ENCODE peak calls at places on chromosomes 5 and 9, in eight cellular contexts. V is body of pancreas, E is NB4, S is uterus, O is upper lobe of left lung, Q is lower leg skin, P is K562, I is tibial nerve. M is an unnamed sample.

GRCh38 chr9:135300346-135301141 is 179.0 kb upstream of the PPP1R26 start:
- DNase-seq in V (no peak), E (no peak), S (no peak), O (peak), Q (peak), P (no peak), I (no peak), M (no peak)

GRCh38 chr9:99825158-99826046 is 3.7 kb downstream of the NR4A3 start:
- DNase-seq in V (no peak), E (peak), S (no peak), O (no peak), Q (no peak), P (no peak), I (no peak), M (no peak)

GRCh38 chr5:43400082-43400481 is 12.1 kb downstream of the CCL28 start:
- DNase-seq in V (no peak), E (no peak), S (no peak), O (no peak), Q (no peak), P (no peak), I (no peak), M (no peak)

GRCh38 chr5:27472875-27473274 is 434.5 kb upstream of the CDH9 start:
- DNase-seq in V (no peak), E (no peak), S (no peak), O (no peak), Q (no peak), P (peak), I (no peak), M (no peak)

GRCh38 chr9:811101-811531 is 30.4 kb upstream of the DMRT1 start:
- DNase-seq in V (no peak), E (no peak), S (no peak), O (peak), Q (no peak), P (no peak), I (no peak), M (no peak)

GRCh38 chr9:95570646-95571045 is 53.9 kb upstream of the PTCH1 start:
- DNase-seq in V (no peak), E (peak), S (no peak), O (no peak), Q (no peak), P (no peak), I (no peak), M (no peak)

GRCh38 chr5:137498736-137499505 is at the start of gene SPOCK1:
- DNase-seq in V (peak), E (peak), S (peak), O (peak), Q (peak), P (peak), I (peak), M (no peak)

GRCh38 chr5:53552561-53552960 is 7.9 kb upstream of the NDUFS4 start:
- DNase-seq in V (no peak), E (no peak), S (no peak), O (no peak), Q (no peak), P (peak), I (no peak), M (no peak)

GRCh38 chr9:123696476-123696875 is 233.4 kb downstream of the DENND1A start:
- DNase-seq in V (no peak), E (no peak), S (no peak), O (no peak), Q (no peak), P (no peak), I (no peak), M (no peak)

GRCh38 chr5:122701640-122702523 is 73.0 kb upstream of the SNX2 start:
- DNase-seq in V (no peak), E (peak), S (no peak), O (no peak), Q (no peak), P (no peak), I (no peak), M (peak)

GRCh38 chr9:98191615-98192502 is 578 bp downstream of the CORO2A start:
- DNase-seq in V (peak), E (peak), S (no peak), O (peak), Q (no peak), P (peak), I (no peak), M (peak)

GRCh38 chr5:160656961-160657570 is 194.9 kb downstream of the ATP10B start:
- DNase-seq in V (no peak), E (no peak), S (no peak), O (no peak), Q (no peak), P (no peak), I (no peak), M (no peak)

GRCh38 chr5:960551-960950 is 48.1 kb upstream of the NKD2 start:
- DNase-seq in V (no peak), E (peak), S (no peak), O (no peak), Q (no peak), P (no peak), I (no peak), M (no peak)

GRCh38 chr9:135501261-135502167 is 1.0 kb downstream of the MRPS2 start:
- DNase-seq in V (no peak), E (peak), S (no peak), O (no peak), Q (no peak), P (peak), I (no peak), M (no peak)

DNA sequence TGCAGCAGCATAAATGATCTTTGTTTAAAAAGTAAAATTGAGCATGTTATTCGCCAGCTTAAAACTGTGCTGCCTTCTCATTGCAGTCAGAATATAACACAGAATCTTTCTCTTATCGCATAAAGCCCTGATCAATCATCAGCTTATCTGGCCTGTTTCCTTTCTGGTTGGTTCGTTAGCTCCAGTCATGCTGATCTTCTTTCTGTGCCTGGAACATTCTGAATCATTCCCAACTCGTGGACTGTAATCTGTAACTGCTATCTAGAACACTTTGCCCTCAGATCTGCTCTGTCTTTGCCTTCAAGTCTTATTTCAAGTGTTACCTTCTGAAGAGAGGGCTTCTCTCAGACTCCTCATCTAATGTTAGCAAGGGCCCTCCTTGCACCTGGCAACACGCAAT is 11.9 kb upstream of the FER start:
- DNase-seq in V (no peak), E (no peak), S (no peak), O (no peak), Q (no peak), P (peak), I (no peak), M (no peak)
- TF ChIP-seq POLR2A in V (no peak), E (no peak), S (no peak), O (no peak), Q (no peak), P (no peak), I (no peak), M (no peak)

GRCh38 chr9:133421615-133422542 is at the start of gene ADAMTS13:
- DNase-seq in V (no peak), E (no peak), S (no peak), O (no peak), Q (no peak), P (peak), I (no peak), M (no peak)
- TF ChIP-seq POLR2A in V (no peak), E (no peak), S (no peak), O (no peak), Q (no peak), P (no peak), I (no peak), M (no peak)

GRCh38 chr9:128190013-128190412 is 1.4 kb downstream of the CIZ1 start:
- DNase-seq in V (no peak), E (no peak), S (no peak), O (no peak), Q (no peak), P (no peak), I (no peak), M (no peak)

GRCh38 chr9:128190516-128191405 is 611 bp downstream of the CIZ1 start:
- DNase-seq in V (no peak), E (peak), S (peak), O (peak), Q (no peak), P (no peak), I (no peak), M (no peak)

GRCh38 chr9:128193469-128194096 is 2.2 kb upstream of the CIZ1 start:
- DNase-seq in V (no peak), E (no peak), S (no peak), O (no peak), Q (no peak), P (no peak), I (no peak), M (no peak)

GRCh38 chr9:128191406-128192046 is at the start of gene CIZ1:
- DNase-seq in V (peak), E (peak), S (peak), O (peak), Q (peak), P (peak), I (peak), M (peak)

DNA sequence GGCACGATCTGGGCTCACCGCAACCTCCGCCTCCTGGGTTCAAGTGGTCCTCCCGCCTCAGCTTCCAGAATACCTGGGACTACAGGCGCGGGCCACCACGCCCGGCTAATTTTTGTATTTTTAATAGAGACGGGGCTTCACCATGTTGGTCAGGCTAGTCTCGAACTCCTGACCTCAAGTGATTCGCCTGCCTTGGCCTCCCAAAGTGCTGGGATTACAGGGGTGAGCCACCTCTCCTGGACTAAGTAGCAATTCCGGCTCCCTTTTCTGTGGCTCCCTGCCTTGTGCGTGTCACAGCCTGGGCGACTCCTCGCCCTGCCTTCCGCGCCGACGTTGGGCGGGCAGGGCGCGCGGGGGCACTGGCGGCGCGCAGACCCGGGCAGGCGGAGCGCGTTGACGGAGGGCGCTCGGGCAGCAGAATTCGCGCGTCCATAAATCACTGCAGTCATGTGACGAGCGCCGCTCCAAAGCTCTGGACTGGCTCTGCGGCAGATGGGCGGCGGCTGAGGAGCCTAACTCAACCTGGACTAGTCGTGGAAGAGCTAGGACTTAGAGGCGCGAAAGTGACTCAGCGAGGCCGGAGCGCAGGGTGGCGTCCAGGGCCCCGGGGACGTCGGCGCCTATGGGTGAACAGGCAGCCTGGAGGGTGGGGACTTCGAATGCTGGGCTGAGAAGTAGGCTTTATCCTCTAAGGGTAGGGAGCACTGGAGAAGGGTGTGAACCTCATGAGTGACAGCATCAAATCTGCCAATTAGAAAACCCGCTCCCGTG is 1.4 kb upstream of the CIZ1 start:
- DNase-seq in V (peak), E (peak), S (peak), O (peak), Q (peak), P (peak), I (peak), M (peak)
- TF ChIP-seq POLR2A in V (peak), E (no peak), S (no peak), O (no peak), Q (no peak), P (no peak), I (peak), M (peak)

DNA sequence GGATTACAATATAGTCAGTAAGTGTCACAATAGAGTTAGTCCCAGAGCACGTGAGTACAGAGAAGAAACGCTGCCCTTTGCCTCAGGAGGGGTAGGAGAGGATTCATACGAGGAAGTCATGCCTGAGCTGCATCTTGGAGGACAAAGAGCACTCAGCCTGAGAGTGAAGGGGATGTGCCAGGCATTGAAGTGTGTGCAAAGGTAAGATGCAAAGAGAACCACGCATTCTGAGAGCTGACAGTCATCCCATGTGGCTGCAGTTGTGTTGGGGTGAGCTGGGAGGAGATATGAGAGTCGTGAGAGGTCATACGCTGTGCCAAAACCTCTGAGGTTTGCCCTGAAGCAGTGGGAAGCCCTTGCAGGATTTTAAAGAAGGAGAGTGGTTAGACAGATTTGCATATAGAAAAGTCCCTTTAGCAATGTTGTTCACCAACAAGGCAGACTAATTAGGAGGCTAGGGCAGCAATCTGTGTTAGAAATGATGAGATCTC is 97.5 kb downstream of the PIP5K1B start:
- DNase-seq in V (no peak), E (no peak), S (no peak), O (no peak), Q (no peak), P (no peak), I (no peak), M (peak)
- TF ChIP-seq POLR2A in V (no peak), E (no peak), S (no peak), O (no peak), Q (no peak), P (no peak), I (no peak), M (no peak)

DNA sequence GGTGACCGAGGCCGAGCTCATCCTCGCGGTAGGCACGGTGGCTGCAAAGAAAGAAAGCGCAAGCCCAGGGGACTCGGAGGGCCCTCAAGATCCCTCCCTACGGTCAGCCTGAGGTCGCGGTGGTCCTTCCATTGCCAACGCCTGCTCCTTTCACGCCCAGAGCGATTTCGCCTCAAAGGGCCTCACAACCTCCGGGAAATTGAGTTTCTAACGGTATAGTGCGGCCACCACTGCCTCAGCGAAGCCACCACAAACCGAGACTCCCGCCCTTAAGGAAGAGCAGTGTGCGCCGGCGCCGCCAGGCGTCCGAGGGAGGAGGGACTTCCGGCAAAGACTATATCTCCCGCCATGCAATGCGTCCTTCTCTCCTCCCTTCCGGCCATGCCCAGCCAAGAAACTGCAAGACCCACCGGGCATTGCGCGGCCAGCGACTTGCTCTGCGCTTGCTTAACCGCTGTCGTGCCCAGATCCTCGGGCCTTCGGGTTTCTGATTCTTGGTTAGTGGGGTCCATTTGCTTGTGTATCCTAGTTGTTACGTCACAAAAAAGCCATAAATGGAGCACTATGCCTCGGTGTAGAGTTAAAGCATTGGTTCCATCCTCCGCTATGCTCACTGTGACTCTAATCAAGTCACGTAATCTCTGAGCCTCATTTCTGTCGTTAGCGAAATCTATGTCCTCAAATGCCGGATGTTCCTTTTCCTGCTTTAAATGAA is at the start of gene HAUS6:
- DNase-seq in V (peak), E (peak), S (peak), O (peak), Q (peak), P (peak), I (peak), M (peak)
- TF ChIP-seq POLR2A in V (peak), E (peak), S (peak), O (no peak), Q (no peak), P (peak), I (peak), M (peak)

GRCh38 chr5:9545959-9546851 is at the start of gene SEMA5A:
- DNase-seq in V (peak), E (no peak), S (peak), O (peak), Q (peak), P (peak), I (peak), M (peak)
- TF ChIP-seq POLR2A in V (peak), E (no peak), S (no peak), O (no peak), Q (no peak), P (no peak), I (peak), M (peak)

GRCh38 chr9:91421987-91422765 is 1.5 kb downstream of the NFIL3 start:
- DNase-seq in V (peak), E (no peak), S (peak), O (no peak), Q (no peak), P (peak), I (no peak), M (no peak)

GRCh38 chr9:91424403-91425176 is 958 bp upstream of the NFIL3 start:
- DNase-seq in V (peak), E (peak), S (peak), O (peak), Q (peak), P (peak), I (peak), M (peak)

GRCh38 chr9:91423785-91424402 is at the start of gene NFIL3:
- DNase-seq in V (peak), E (peak), S (peak), O (peak), Q (peak), P (peak), I (peak), M (peak)

GRCh38 chr9:91421022-91421765 is 2.4 kb downstream of the NFIL3 start:
- DNase-seq in V (peak), E (no peak), S (peak), O (peak), Q (peak), P (no peak), I (no peak), M (no peak)

GRCh38 chr9:91422832-91423711 is 560 bp downstream of the NFIL3 start:
- DNase-seq in V (peak), E (peak), S (peak), O (peak), Q (peak), P (peak), I (peak), M (peak)
- TF ChIP-seq POLR2A in V (peak), E (no peak), S (no peak), O (no peak), Q (no peak), P (no peak), I (no peak), M (peak)